ENCODE peak calls at places on chromosomes 1 and 21, in ten cellular contexts. V is stimulated activated CD4-positive, alpha-beta T cell treated with anti-CD3 and anti-CD28 coated beads, Interleukin-4, amount 100 ng/mL, for 1 hour; G is C1 segment of cervical spinal cord; Q is CD8-positive, alpha-beta T cell; Y is AG04450; A is Calu3; P is stimulated activated CD8-positive, alpha-beta memory T cell treated with anti-CD3 and anti-CD28 coated beads, Interleukin-15, amount 100 ng/mL, for 4 hours; H is caudate nucleus; L is mucosa of descending colon; E is hepatic stellate cell. C is an unnamed sample.

GRCh38 chr1:6329392-6329791 is 64.2 kb downstream of the ACOT7 start:
- DNase-seq in V (no peak), G (no peak), Q (no peak), Y (no peak), A (no peak), P (no peak), H (no peak), L (no peak), E (no peak), C (no peak)

GRCh38 chr1:31549807-31550620 is 26.3 kb upstream of the TINAGL1 start:
- DNase-seq in V (no peak), G (no peak), Q (no peak), Y (no peak), A (peak), P (no peak), H (no peak), L (no peak), E (no peak), C (peak)

GRCh38 chr1:231855966-231856365 is 229.4 kb downstream of the DISC1 start:
- DNase-seq in V (no peak), G (no peak), Q (no peak), Y (no peak), A (no peak), P (no peak), H (no peak), L (no peak), E (no peak), C (no peak)

GRCh38 chr21:46381521-46381920 is 57.6 kb downstream of the PCNT start:
- DNase-seq in V (no peak), G (no peak), Q (no peak), Y (no peak), A (no peak), P (no peak), H (no peak), L (no peak), E (no peak), C (no peak)

GRCh38 chr1:43531906-43532584 is 1.4 kb downstream of the PTPRF start:
- DNase-seq in V (no peak), G (no peak), Q (no peak), Y (no peak), A (peak), P (no peak), H (peak), L (peak), E (peak), C (no peak)

GRCh38 chr1:13702425-13703127 is 2.6 kb downstream of the PRDM2 start:
- DNase-seq in V (peak), G (no peak), Q (peak), Y (no peak), A (no peak), P (peak), H (no peak), L (no peak), E (no peak), C (peak)

GRCh38 chr1:228292609-228292911 is 84.7 kb downstream of the OBSCN start:
- DNase-seq in V (no peak), G (no peak), Q (no peak), Y (no peak), A (no peak), P (no peak), H (no peak), L (peak), E (no peak), C (no peak)

GRCh38 chr1:110636149-110636935 is 30.2 kb upstream of the KCNA2 start:
- DNase-seq in V (no peak), G (no peak), Q (peak), Y (no peak), A (no peak), P (no peak), H (no peak), L (no peak), E (no peak), C (no peak)

GRCh38 chr1:84374991-84375838 is 23.1 kb upstream of the DNASE2B start:
- DNase-seq in V (no peak), G (no peak), Q (no peak), Y (no peak), A (no peak), P (no peak), H (no peak), L (no peak), E (no peak), C (no peak)

GRCh38 chr1:61254629-61255323 is 172.4 kb downstream of the NFIA start:
- DNase-seq in V (no peak), G (no peak), Q (no peak), Y (no peak), A (no peak), P (no peak), H (no peak), L (no peak), E (peak), C (peak)

GRCh38 chr1:47785561-47786271 is 211.5 kb downstream of the TRABD2B start:
- DNase-seq in V (no peak), G (no peak), Q (no peak), Y (no peak), A (no peak), P (no peak), H (no peak), L (no peak), E (no peak), C (no peak)

GRCh38 chr1:211345719-211346118 is 19.1 kb downstream of the TRAF5 start:
- DNase-seq in V (no peak), G (no peak), Q (no peak), Y (no peak), A (no peak), P (no peak), H (no peak), L (no peak), E (no peak), C (no peak)

GRCh38 chr1:100343897-100344296 is 8.4 kb upstream of the CDC14A start:
- DNase-seq in V (no peak), G (no peak), Q (no peak), Y (no peak), A (no peak), P (no peak), H (no peak), L (no peak), E (no peak), C (no peak)

GRCh38 chr1:41003127-41003639 is 18.3 kb downstream of the SLFNL1 start:
- DNase-seq in V (no peak), G (no peak), Q (no peak), Y (no peak), A (no peak), P (no peak), H (no peak), L (no peak), E (no peak), C (no peak)

GRCh38 chr1:45929257-45929687 is 125.9 kb downstream of the MAST2 start:
- DNase-seq in V (no peak), G (no peak), Q (no peak), Y (no peak), A (no peak), P (no peak), H (no peak), L (no peak), E (peak), C (no peak)

GRCh38 chr1:36187800-36188593 is 32.0 kb downstream of the MAP7D1 start:
- DNase-seq in V (peak), G (peak), Q (peak), Y (peak), A (peak), P (peak), H (peak), L (peak), E (peak), C (peak)

GRCh38 chr1:232923739-232924386 is 26.5 kb upstream of the NTPCR start:
- DNase-seq in V (peak), G (no peak), Q (peak), Y (no peak), A (no peak), P (peak), H (no peak), L (no peak), E (no peak), C (no peak)

GRCh38 chr1:107315652-107316051 is 174.8 kb downstream of the NTNG1 start:
- DNase-seq in V (no peak), G (no peak), Q (no peak), Y (no peak), A (no peak), P (no peak), H (no peak), L (no peak), E (no peak), C (no peak)

GRCh38 chr1:5751171-5751556 is 241.1 kb downstream of the NPHP4 start:
- DNase-seq in V (no peak), G (no peak), Q (no peak), Y (no peak), A (no peak), P (no peak), H (no peak), L (no peak), E (no peak), C (no peak)

GRCh38 chr21:46294647-46295176 is 8.6 kb downstream of the YBEY start:
- DNase-seq in V (no peak), G (no peak), Q (no peak), Y (peak), A (peak), P (no peak), H (no peak), L (no peak), E (peak), C (no peak)

GRCh38 chr1:25712299-25712970 is 87.6 kb upstream of the SELENON start:
- DNase-seq in V (no peak), G (no peak), Q (no peak), Y (no peak), A (no peak), P (no peak), H (no peak), L (no peak), E (no peak), C (no peak)

GRCh38 chr1:234309598-234310459 is 63.4 kb upstream of the COA6 start:
- DNase-seq in V (peak), G (no peak), Q (peak), Y (no peak), A (peak), P (peak), H (peak), L (peak), E (peak), C (peak)

GRCh38 chr1:18965206-18966173 is 9.0 kb upstream of the IFFO2 start:
- DNase-seq in V (peak), G (no peak), Q (no peak), Y (no peak), A (no peak), P (no peak), H (no peak), L (no peak), E (no peak), C (no peak)

GRCh38 chr1:46248122-46248920 is 758 bp downstream of the RAD54L start:
- DNase-seq in V (peak), G (no peak), Q (peak), Y (no peak), A (peak), P (no peak), H (no peak), L (peak), E (no peak), C (peak)

GRCh38 chr1:76463838-76464237 is 389.3 kb downstream of the ST6GALNAC3 start:
- DNase-seq in V (no peak), G (no peak), Q (no peak), Y (no peak), A (no peak), P (no peak), H (no peak), L (no peak), E (no peak), C (no peak)

GRCh38 chr1:109933856-109934711 is 23.4 kb downstream of the CSF1 start:
- DNase-seq in V (no peak), G (no peak), Q (no peak), Y (no peak), A (peak), P (no peak), H (no peak), L (peak), E (peak), C (no peak)

GRCh38 chr1:61056674-61057439 is 25.5 kb upstream of the NFIA start:
- DNase-seq in V (peak), G (peak), Q (peak), Y (no peak), A (no peak), P (no peak), H (peak), L (peak), E (peak), C (peak)

GRCh38 chr1:33288976-33289857 is 31.7 kb downstream of the A3GALT2 start:
- DNase-seq in V (no peak), G (no peak), Q (no peak), Y (no peak), A (no peak), P (no peak), H (no peak), L (no peak), E (no peak), C (no peak)

GRCh38 chr1:22592051-22592450 is 28.8 kb downstream of the EPHA8 start:
- DNase-seq in V (no peak), G (no peak), Q (no peak), Y (no peak), A (no peak), P (no peak), H (no peak), L (no peak), E (no peak), C (no peak)

GRCh38 chr1:25568834-25569598 is 25.6 kb downstream of the LDLRAP1 start:
- DNase-seq in V (no peak), G (no peak), Q (peak), Y (peak), A (peak), P (no peak), H (no peak), L (no peak), E (peak), C (no peak)

GRCh38 chr1:234607091-234608025 is 2.6 kb downstream of the IRF2BP2 start:
- DNase-seq in V (peak), G (peak), Q (peak), Y (no peak), A (peak), P (no peak), H (peak), L (peak), E (no peak), C (peak)

GRCh38 chr1:153485880-153486279 is 25.4 kb upstream of the S100A7 start:
- DNase-seq in V (no peak), G (no peak), Q (no peak), Y (no peak), A (no peak), P (no peak), H (no peak), L (no peak), E (no peak), C (no peak)

GRCh38 chr1:118960026-118960561 is 28.0 kb downstream of the TBX15 start:
- DNase-seq in V (no peak), G (no peak), Q (no peak), Y (no peak), A (peak), P (no peak), H (no peak), L (no peak), E (no peak), C (peak)

GRCh38 chr1:22760453-22760852 is 49.8 kb downstream of the EPHB2 start:
- DNase-seq in V (no peak), G (no peak), Q (no peak), Y (no peak), A (no peak), P (no peak), H (no peak), L (no peak), E (no peak), C (no peak)

GRCh38 chr1:12215118-12215517 is 14.7 kb upstream of the VPS13D start:
- DNase-seq in V (no peak), G (no peak), Q (no peak), Y (no peak), A (no peak), P (no peak), H (no peak), L (no peak), E (no peak), C (no peak)

C was measured in NAMALWA.